ENCODE peak calls at places on chromosome 1, in nine cellular contexts. N is fibroblast of pulmonary artery; B is A549; Q is HepG2; A is GM23338; L is mammary epithelial cell; Z is breast epithelium; K is CD4-positive, alpha-beta T cell; J is lower lobe of right lung. W is an unnamed sample.
A peak's percentile ranks its signal among the peaks of the same experiment; 100 is the strongest.

GRCh38 chr1:32413507-32414185 is 19.4 kb upstream of the BSDC1 start:
- DNase-seq in N (peak; percentile 82), B (peak; percentile 67), Q (peak; percentile 83), A (peak; percentile 94), L (peak; percentile 46), Z (no peak), K (peak; percentile 51), J (peak; percentile 47), W (peak; percentile 66)

GRCh38 chr1:217660353-217661062 is 29.4 kb downstream of the SPATA17 start:
- DNase-seq in N (peak; percentile 66), B (peak; percentile 82), Q (peak; percentile 8), A (peak; percentile 49), L (peak; percentile 98), Z (no peak), K (no peak), J (no peak), W (no peak)

GRCh38 chr1:7988576-7988975 is 27.1 kb downstream of the PARK7 start:
- DNase-seq in N (no peak), B (no peak), Q (no peak), A (no peak), L (peak; percentile 64), Z (no peak), K (no peak), J (no peak), W (no peak)

GRCh38 chr1:55480396-55480795 is 265.2 kb upstream of the USP24 start:
- DNase-seq in N (no peak), B (no peak), Q (no peak), A (no peak), L (no peak), Z (no peak), K (no peak), J (no peak), W (no peak)

GRCh38 chr1:182493063-182493462 is 43.1 kb downstream of the RGSL1 start:
- DNase-seq in N (no peak), B (no peak), Q (no peak), A (no peak), L (no peak), Z (no peak), K (no peak), J (no peak), W (no peak)

GRCh38 chr1:53732409-53732808 is 6.6 kb downstream of the GLIS1 start:
- DNase-seq in N (no peak), B (no peak), Q (no peak), A (no peak), L (no peak), Z (no peak), K (no peak), J (no peak), W (no peak)

GRCh38 chr1:164651378-164651951 is 92.5 kb downstream of the PBX1 start:
- DNase-seq in N (peak; percentile 33), B (peak; percentile 65), Q (no peak), A (no peak), L (no peak), Z (no peak), K (no peak), J (no peak), W (peak; percentile 60)

GRCh38 chr1:166813508-166814223 is 25.6 kb upstream of the POGK start:
- DNase-seq in N (no peak), B (no peak), Q (no peak), A (no peak), L (no peak), Z (no peak), K (no peak), J (no peak), W (no peak)

GRCh38 chr1:247962911-247963588 is 2.0 kb upstream of the OR2AK2 start:
- DNase-seq in N (no peak), B (no peak), Q (no peak), A (no peak), L (peak; percentile 76), Z (no peak), K (no peak), J (no peak), W (no peak)

GRCh38 chr1:59007820-59008598 is 224.2 kb upstream of the JUN start:
- DNase-seq in N (peak; percentile 39), B (no peak), Q (no peak), A (no peak), L (no peak), Z (no peak), K (no peak), J (no peak), W (no peak)

GRCh38 chr1:53734650-53735211 is 4.2 kb downstream of the GLIS1 start:
- DNase-seq in N (peak; percentile 63), B (no peak), Q (no peak), A (no peak), L (no peak), Z (no peak), K (no peak), J (no peak), W (no peak)

GRCh38 chr1:56550132-56550531 is 29.2 kb downstream of the PLPP3 start:
- DNase-seq in N (peak; percentile 24), B (no peak), Q (no peak), A (peak; percentile 92), L (no peak), Z (no peak), K (no peak), J (no peak), W (no peak)

GRCh38 chr1:111139234-111139955 is 498 bp downstream of the DRAM2 start:
- DNase-seq in N (peak; percentile 66), B (peak; percentile 55), Q (peak; percentile 44), A (peak; percentile 84), L (peak; percentile 66), Z (no peak), K (no peak), J (no peak), W (peak; percentile 39)

GRCh38 chr1:13618483-13618882 is 34.9 kb downstream of the PDPN start:
- DNase-seq in N (no peak), B (no peak), Q (no peak), A (no peak), L (no peak), Z (no peak), K (no peak), J (no peak), W (no peak)

GRCh38 chr1:46735708-46736324 is 16.9 kb upstream of the EFCAB14 start:
- DNase-seq in N (peak; percentile 82), B (peak; percentile 46), Q (peak; percentile 52), A (peak; percentile 86), L (peak; percentile 61), Z (no peak), K (no peak), J (no peak), W (peak; percentile 66)

GRCh38 chr1:223345720-223346119 is 18.3 kb downstream of the SUSD4 start:
- DNase-seq in N (no peak), B (no peak), Q (no peak), A (peak; percentile 37), L (no peak), Z (no peak), K (no peak), J (no peak), W (no peak)

GRCh38 chr1:228279722-228280105 is 71.9 kb downstream of the OBSCN start:
- DNase-seq in N (no peak), B (no peak), Q (no peak), A (no peak), L (no peak), Z (peak; percentile 46), K (no peak), J (peak; percentile 24), W (no peak)

GRCh38 chr1:168297019-168297418 is 16.3 kb downstream of the TBX19 start:
- DNase-seq in N (no peak), B (no peak), Q (no peak), A (no peak), L (no peak), Z (no peak), K (no peak), J (no peak), W (no peak)

GRCh38 chr1:202671388-202671787 is 38.9 kb downstream of the SYT2 start:
- DNase-seq in N (peak; percentile 4), B (no peak), Q (no peak), A (no peak), L (no peak), Z (peak; percentile 86), K (no peak), J (no peak), W (peak; percentile 82)

GRCh38 chr1:224923726-224924125 is 5.7 kb upstream of the DNAH14 start:
- DNase-seq in N (no peak), B (no peak), Q (no peak), A (no peak), L (no peak), Z (no peak), K (no peak), J (no peak), W (no peak)

GRCh38 chr1:88272216-88272615 is 411.9 kb upstream of the PKN2 start:
- DNase-seq in N (no peak), B (no peak), Q (no peak), A (no peak), L (no peak), Z (no peak), K (no peak), J (no peak), W (no peak)

GRCh38 chr1:237324226-237324625 is 282.2 kb downstream of the RYR2 start:
- DNase-seq in N (no peak), B (no peak), Q (no peak), A (no peak), L (no peak), Z (no peak), K (no peak), J (no peak), W (no peak)

GRCh38 chr1:175845985-175846384 is 102.6 kb upstream of the TNR start:
- DNase-seq in N (no peak), B (no peak), Q (no peak), A (no peak), L (no peak), Z (no peak), K (no peak), J (no peak), W (no peak)
- TF ChIP-seq CTCF in N (no peak), B (no peak), Q (no peak), A (no peak), L (no peak), Z (no peak), K (no peak), J (no peak), W (no peak)

GRCh38 chr1:246261641-246262040 is 245.4 kb downstream of the SMYD3 start:
- DNase-seq in N (peak; percentile 34), B (no peak), Q (no peak), A (no peak), L (no peak), Z (no peak), K (no peak), J (no peak), W (no peak)
- TF ChIP-seq CTCF in N (peak; percentile 41), B (no peak), Q (peak; percentile 41), A (peak; percentile 46), L (no peak), Z (no peak), K (no peak), J (no peak), W (no peak)

DNA sequence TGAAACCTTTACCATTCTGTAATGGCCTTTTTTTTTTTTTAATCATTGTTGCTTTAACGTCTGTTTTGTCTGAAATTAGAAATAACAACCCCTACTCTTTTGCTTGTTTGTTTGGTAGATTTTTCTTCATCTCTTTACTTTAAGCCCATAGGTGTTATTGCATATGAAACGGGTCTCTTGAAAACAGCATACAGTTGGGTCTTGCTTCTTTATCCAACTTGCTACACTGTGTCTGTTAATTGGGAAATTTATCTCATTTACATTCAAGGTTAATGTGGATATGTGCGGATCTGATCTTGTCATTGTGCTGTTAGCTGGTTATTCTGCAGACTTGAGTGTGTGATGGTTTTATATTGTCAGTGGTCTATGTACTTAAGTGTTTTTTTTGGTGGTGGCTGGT is 78.9 kb upstream of the COP1 start:
- DNase-seq in N (no peak), B (no peak), Q (no peak), A (no peak), L (no peak), Z (no peak), K (no peak), J (no peak), W (no peak)
- TF ChIP-seq CTCF in N (no peak), B (no peak), Q (no peak), A (no peak), L (no peak), Z (no peak), K (no peak), J (no peak), W (no peak)

GRCh38 chr1:212760126-212760823 is 31.3 kb downstream of the NSL1 start:
- DNase-seq in N (peak; percentile 10), B (peak; percentile 18), Q (peak; percentile 22), A (peak; percentile 90), L (no peak), Z (no peak), K (peak; percentile 38), J (no peak), W (peak; percentile 58)
- TF ChIP-seq CTCF in N (peak; percentile 29), B (peak; percentile 41), Q (peak; percentile 70), A (peak; percentile 78), L (peak; percentile 38), Z (no peak), K (peak; percentile 39), J (peak; percentile 26), W (peak; percentile 33)